ENCODE peak calls at places on chromosome 1, in seven cellular contexts. G, P, L, I, N, H and R are unnamed samples.

GRCh38 chr1:236868625-236869467 is 73.8 kb downstream of the MTR start:
- DNase-seq in I (peak), P (peak), G (peak), H (no peak), N (peak), L (peak), R (peak)

GRCh38 chr1:15950763-15951295 is 25.1 kb downstream of the ZBTB17 start:
- DNase-seq in I (peak), N (peak), L (no peak), P (peak), H (no peak), G (no peak), R (no peak)

GRCh38 chr1:41589395-41589794 is 104.9 kb upstream of the EDN2 start:
- DNase-seq in P (no peak), L (no peak), H (no peak), N (no peak), I (no peak), G (peak), R (no peak)

GRCh38 chr1:185645201-185645640 is 89.0 kb upstream of the HMCN1 start:
- DNase-seq in I (peak), H (no peak), G (no peak), P (peak), L (peak), N (no peak), R (no peak)

GRCh38 chr1:222618880-222619321 is 1.0 kb downstream of the MIA3 start:
- DNase-seq in I (peak), H (peak), L (peak), G (peak), N (peak), P (peak), R (peak)

GRCh38 chr1:74363220-74363619 is 128.0 kb downstream of the TNNI3K start:
- DNase-seq in L (no peak), I (no peak), G (no peak), H (no peak), N (no peak), P (no peak), R (no peak)

GRCh38 chr1:203287109-203287893 is 18.0 kb upstream of the BTG2 start:
- DNase-seq in L (peak), G (no peak), N (no peak), I (peak), H (no peak), P (no peak), R (no peak)

GRCh38 chr1:56060901-56061300 is 518.5 kb downstream of the PLPP3 start:
- DNase-seq in G (no peak), H (no peak), L (no peak), I (peak), N (peak), P (no peak), R (no peak)

GRCh38 chr1:170196490-170196889 is 50.7 kb downstream of the NTMT2 start:
- DNase-seq in N (no peak), P (no peak), G (no peak), I (peak), L (peak), H (no peak), R (no peak)

GRCh38 chr1:237799762-237800474 is 90.8 kb downstream of the ZP4 start:
- DNase-seq in P (peak), G (peak), I (peak), N (peak), H (peak), L (peak), R (no peak)

GRCh38 chr1:182614796-182615451 is 10.7 kb upstream of the RGS16 start:
- DNase-seq in P (peak), L (peak), N (peak), I (peak), G (peak), H (peak), R (peak)

GRCh38 chr1:6918286-6918907 is 133.1 kb downstream of the CAMTA1 start:
- DNase-seq in H (no peak), N (no peak), I (no peak), G (no peak), L (no peak), P (no peak), R (no peak)

GRCh38 chr1:45924736-45925135 is 121.3 kb downstream of the MAST2 start:
- DNase-seq in G (no peak), N (peak), I (peak), P (peak), L (peak), H (no peak), R (no peak)

GRCh38 chr1:111414756-111415155 is 12.8 kb downstream of the OVGP1 start:
- DNase-seq in H (no peak), N (no peak), L (no peak), P (no peak), G (no peak), I (no peak), R (no peak)

GRCh38 chr1:219806642-219807041 is 121.7 kb downstream of the SLC30A10 start:
- DNase-seq in P (no peak), N (no peak), I (no peak), L (no peak), H (no peak), G (no peak), R (no peak)

GRCh38 chr1:11384170-11384554 is 94.8 kb upstream of the DISP3 start:
- DNase-seq in L (no peak), I (no peak), G (no peak), N (peak), P (no peak), H (no peak), R (no peak)

DNA sequence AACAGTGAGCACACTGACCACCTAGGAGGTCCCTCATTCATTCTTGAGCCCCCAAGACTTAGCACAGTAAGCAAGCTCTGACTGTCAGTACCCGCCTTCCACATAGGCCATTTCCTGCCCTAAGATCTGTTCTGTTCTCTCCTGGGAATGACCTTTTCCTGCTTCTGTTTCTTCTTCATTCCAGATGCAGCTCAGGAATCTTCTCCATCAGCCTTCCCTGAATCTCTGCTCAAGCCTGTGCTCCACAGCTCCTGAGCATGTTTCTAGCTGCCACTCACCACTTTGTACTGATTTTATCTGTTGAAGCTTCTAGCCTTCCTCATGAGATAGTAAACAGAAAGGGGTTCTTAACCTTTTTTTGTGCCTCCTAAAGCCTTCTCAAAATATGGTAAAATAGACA is 56.6 kb downstream of the ZNF281 start:
- DNase-seq in G (no peak), P (peak), H (no peak), I (peak), N (no peak), L (no peak), R (no peak)
- H3K4ac ChIP-seq in G (no peak), P (no peak), H (no peak), I (no peak), N (peak), L (no peak), R (no peak)

DNA sequence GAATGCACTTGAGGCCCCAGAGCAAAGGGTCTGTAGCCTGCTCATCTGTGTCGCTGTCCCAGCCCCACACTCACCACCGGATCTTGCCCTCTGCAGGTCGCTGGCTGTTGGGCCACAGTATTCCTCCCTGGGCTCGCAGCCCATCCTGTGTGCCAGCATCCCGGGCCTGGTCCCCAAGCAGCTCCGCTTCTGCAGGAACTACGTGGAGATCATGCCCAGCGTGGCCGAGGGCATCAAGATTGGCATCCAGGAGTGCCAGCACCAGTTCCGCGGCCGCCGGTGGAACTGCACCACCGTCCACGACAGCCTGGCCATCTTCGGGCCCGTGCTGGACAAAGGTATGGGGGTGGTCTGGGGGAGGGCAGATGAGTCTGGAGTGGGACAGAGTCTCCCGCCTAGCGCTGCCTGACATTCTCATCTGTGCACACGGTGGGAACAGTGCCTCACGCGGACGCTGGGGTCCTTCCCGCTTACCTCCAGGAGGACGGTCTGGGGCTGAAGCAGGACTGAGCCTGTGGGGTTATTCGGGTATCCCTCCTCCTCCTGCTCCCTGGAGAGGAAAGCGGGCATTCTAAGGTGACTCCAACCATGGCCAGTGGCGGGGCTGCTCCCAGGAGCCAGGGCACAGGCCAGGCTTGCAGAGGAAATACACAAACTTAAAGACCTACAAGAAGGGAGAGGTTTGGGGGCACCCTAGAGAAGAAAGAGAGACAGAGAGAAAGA is 15.9 kb downstream of the WNT3A start:
- DNase-seq in N (no peak), G (peak), P (no peak), I (no peak), L (no peak), H (no peak), R (no peak)
- H3K4ac ChIP-seq in N (no peak), G (no peak), P (no peak), I (no peak), L (no peak), H (no peak), R (no peak)

DNA sequence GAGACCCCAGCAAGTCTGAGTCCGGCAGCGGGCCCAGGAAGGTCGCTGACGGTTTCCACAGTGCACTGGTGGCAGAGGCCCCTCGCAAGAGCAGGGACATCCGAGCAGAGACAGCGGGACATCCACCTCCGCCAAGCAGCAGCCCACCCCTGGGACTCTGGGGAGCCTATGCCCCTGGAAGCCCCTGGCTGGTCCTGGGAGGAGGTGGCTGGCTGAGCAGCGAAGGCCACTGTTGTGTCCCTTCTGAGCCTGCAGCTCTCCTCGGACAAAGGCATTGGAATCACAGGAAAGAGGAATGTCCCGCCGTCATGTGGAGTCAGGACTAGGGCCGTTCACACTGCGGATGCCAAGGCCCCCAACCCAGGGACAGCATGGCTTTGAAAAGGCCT is 1.5 kb downstream of the MEGF6 start:
- DNase-seq in N (no peak), I (no peak), G (no peak), L (peak), H (no peak), P (no peak), R (no peak)
- H3K4ac ChIP-seq in N (no peak), I (no peak), G (no peak), L (no peak), H (no peak), P (no peak), R (no peak)

GRCh38 chr1:158028956-158029355 is 35.5 kb downstream of the KIRREL1 start:
- DNase-seq in P (no peak), L (no peak), G (no peak), H (no peak), N (peak), I (no peak), R (no peak)
- H3K4ac ChIP-seq in P (no peak), L (no peak), G (no peak), H (no peak), N (no peak), I (no peak), R (no peak)

DNA sequence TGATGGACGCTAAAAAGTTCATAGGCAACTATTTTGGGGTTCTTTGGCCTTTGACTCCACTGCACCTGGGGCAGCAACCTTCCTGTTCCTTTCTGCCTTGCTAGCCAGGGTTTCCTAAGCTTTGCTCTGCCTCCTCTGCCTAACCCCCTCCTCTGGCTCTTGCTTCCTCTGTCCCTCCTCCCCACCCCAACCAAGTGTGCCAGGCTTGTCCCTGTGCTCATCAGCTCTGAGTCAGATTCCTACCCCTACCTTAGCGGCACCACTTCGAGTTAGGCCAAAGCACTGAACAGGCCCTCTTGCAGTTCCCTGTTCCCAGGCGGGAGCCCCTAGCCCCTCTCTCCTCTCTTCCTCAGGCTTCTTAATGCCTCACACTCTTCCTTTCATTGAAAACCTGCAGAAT is 74.8 kb upstream of the HAO2 start:
- DNase-seq in I (no peak), H (no peak), N (no peak), G (no peak), L (peak), P (no peak), R (no peak)
- H3K4ac ChIP-seq in I (no peak), H (no peak), N (no peak), G (no peak), L (no peak), P (no peak), R (no peak)

GRCh38 chr1:159900755-159901335 is 880 bp upstream of the CFAP45 start:
- DNase-seq in I (peak), L (peak), G (no peak), P (peak), H (no peak), N (no peak), R (no peak)
- H3K4ac ChIP-seq in I (peak), L (no peak), G (no peak), P (peak), H (no peak), N (no peak), R (no peak)

GRCh38 chr1:5597991-5598823 is 394.0 kb downstream of the NPHP4 start:
- DNase-seq in I (no peak), G (peak), L (peak), P (no peak), H (no peak), N (no peak), R (no peak)

GRCh38 chr1:5598824-5599395 is 393.3 kb downstream of the NPHP4 start:
- DNase-seq in H (no peak), L (no peak), G (peak), N (no peak), P (no peak), I (no peak), R (no peak)

GRCh38 chr1:5595531-5596170 is 396.6 kb downstream of the NPHP4 start:
- DNase-seq in L (no peak), H (no peak), I (no peak), G (peak), P (no peak), N (no peak), R (no peak)

GRCh38 chr1:5597171-5597864 is 394.9 kb downstream of the NPHP4 start:
- DNase-seq in L (no peak), H (no peak), G (no peak), I (no peak), P (peak), N (no peak), R (no peak)

GRCh38 chr1:5596651-5597050 is 395.6 kb downstream of the NPHP4 start:
- DNase-seq in L (no peak), N (no peak), P (no peak), G (peak), H (no peak), I (no peak), R (no peak)
- H3K4ac ChIP-seq in L (no peak), N (no peak), P (no peak), G (no peak), H (no peak), I (no peak), R (no peak)